ENCODE peak calls at places on chromosomes 12 and 14, in seven cellular contexts. A is HepG2, G is H1, P is SK-N-SH, Q is HCT116, E is K562, X is GM12878. O is an unnamed sample.

GRCh38 chr12:90940872-90941499 is 14.0 kb downstream of the CCER1 start:
- DNase-seq in A (peak; percentile 28), X (no peak), Q (peak; percentile 55), G (no peak), E (peak; percentile 11), P (peak; percentile 32), O (peak; percentile 15)

GRCh38 chr12:102730996-102731395 is 186.0 kb downstream of the PAH start:
- DNase-seq in X (no peak), Q (no peak), E (no peak), P (no peak), A (no peak), G (no peak), O (no peak)

GRCh38 chr14:75521415-75522199 is 662 bp upstream of the BATF start:
- DNase-seq in E (no peak), P (no peak), X (no peak), Q (no peak), A (peak; percentile 49), G (no peak), O (no peak)

GRCh38 chr14:84375235-84375634 is 1154.7 kb upstream of the FLRT2 start:
- DNase-seq in A (no peak), G (no peak), E (no peak), X (no peak), Q (no peak), P (no peak), O (no peak)

GRCh38 chr12:120229583-120230325 is 28.8 kb upstream of the RPLP0 start:
- DNase-seq in X (no peak), P (peak; percentile 79), A (no peak), Q (no peak), G (no peak), E (no peak), O (no peak)

GRCh38 chr14:96102071-96102856 is 63.1 kb downstream of the C14orf132 start:
- DNase-seq in E (no peak), X (no peak), Q (no peak), G (no peak), P (no peak), A (no peak), O (no peak)

GRCh38 chr14:73741386-73741875 is 27.2 kb upstream of the PNMA1 start:
- DNase-seq in P (peak; percentile 58), G (peak; percentile 47), A (peak; percentile 61), X (no peak), E (peak; percentile 91), Q (no peak), O (no peak)

GRCh38 chr14:58307597-58308316 is 9.4 kb downstream of the ARID4A start:
- DNase-seq in A (no peak), G (no peak), X (no peak), P (no peak), E (no peak), Q (no peak), O (no peak)

GRCh38 chr12:58938440-58938839 is 18.1 kb upstream of the LRIG3 start:
- DNase-seq in P (no peak), G (no peak), X (no peak), A (no peak), E (no peak), Q (no peak), O (no peak)

GRCh38 chr12:131894981-131895639 is 688 bp downstream of the ULK1 start:
- DNase-seq in A (no peak), E (peak; percentile 35), Q (no peak), P (peak; percentile 53), X (no peak), G (no peak), O (no peak)

GRCh38 chr14:39243831-39244230 is 10.1 kb downstream of the MIA2 start:
- DNase-seq in G (no peak), A (no peak), X (no peak), P (no peak), Q (no peak), E (no peak), O (no peak)

GRCh38 chr14:60090864-60091519 is 731 bp upstream of the PCNX4 start:
- DNase-seq in A (no peak), X (no peak), G (no peak), E (peak; percentile 56), Q (peak; percentile 37), P (peak; percentile 50), O (no peak)

GRCh38 chr14:29028973-29029582 is 262.5 kb downstream of the FOXG1 start:
- DNase-seq in P (no peak), E (no peak), X (no peak), A (peak; percentile 99), Q (no peak), G (peak; percentile 59), O (no peak)

GRCh38 chr12:110349521-110350151 is 53.9 kb downstream of the ANAPC7 start:
- DNase-seq in A (no peak), E (no peak), G (no peak), Q (no peak), X (no peak), P (no peak), O (no peak)

GRCh38 chr14:21191809-21192446 is 36.1 kb upstream of the OR5AU1 start:
- DNase-seq in E (peak; percentile 35), G (peak; percentile 82), X (no peak), P (peak; percentile 82), A (peak; percentile 77), Q (peak; percentile 35), O (no peak)

GRCh38 chr12:111451649-111452129 is 46.0 kb downstream of the SH2B3 start:
- DNase-seq in G (no peak), P (peak; percentile 62), E (no peak), Q (peak; percentile 24), X (no peak), A (peak; percentile 53), O (peak; percentile 35)

GRCh38 chr14:55689971-55690871 is 110.2 kb downstream of the KTN1 start:
- DNase-seq in X (no peak), Q (no peak), G (no peak), E (no peak), A (no peak), P (no peak), O (peak; percentile 12)

DNA sequence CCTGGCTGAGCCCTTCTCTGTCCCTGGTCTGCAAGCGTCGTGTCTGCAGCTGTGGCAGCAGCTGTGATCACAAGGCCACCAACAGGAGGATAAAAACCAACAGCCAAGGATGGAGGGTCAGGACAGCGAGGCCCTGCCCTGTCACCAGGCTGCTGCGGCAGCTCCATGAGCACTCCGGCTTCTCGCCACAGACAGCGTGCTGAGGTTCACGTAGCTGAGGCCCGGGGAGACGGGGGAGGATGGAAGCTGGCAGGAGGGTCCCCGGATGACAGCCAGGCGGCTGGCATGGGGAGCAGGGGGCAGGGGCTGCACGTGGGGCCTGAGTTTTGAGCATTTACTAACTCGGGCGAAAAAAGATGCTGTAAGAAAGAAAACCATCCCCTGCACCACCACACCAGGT is 5.4 kb downstream of the XRCC3 start:
- DNase-seq in E (no peak), A (no peak), G (no peak), X (no peak), P (no peak), Q (no peak), O (no peak)
- TF ChIP-seq POLR2AphosphoS5 in E (no peak), A (no peak), G (no peak), X (no peak), P (no peak), Q (peak; percentile 11), O (no peak)

DNA sequence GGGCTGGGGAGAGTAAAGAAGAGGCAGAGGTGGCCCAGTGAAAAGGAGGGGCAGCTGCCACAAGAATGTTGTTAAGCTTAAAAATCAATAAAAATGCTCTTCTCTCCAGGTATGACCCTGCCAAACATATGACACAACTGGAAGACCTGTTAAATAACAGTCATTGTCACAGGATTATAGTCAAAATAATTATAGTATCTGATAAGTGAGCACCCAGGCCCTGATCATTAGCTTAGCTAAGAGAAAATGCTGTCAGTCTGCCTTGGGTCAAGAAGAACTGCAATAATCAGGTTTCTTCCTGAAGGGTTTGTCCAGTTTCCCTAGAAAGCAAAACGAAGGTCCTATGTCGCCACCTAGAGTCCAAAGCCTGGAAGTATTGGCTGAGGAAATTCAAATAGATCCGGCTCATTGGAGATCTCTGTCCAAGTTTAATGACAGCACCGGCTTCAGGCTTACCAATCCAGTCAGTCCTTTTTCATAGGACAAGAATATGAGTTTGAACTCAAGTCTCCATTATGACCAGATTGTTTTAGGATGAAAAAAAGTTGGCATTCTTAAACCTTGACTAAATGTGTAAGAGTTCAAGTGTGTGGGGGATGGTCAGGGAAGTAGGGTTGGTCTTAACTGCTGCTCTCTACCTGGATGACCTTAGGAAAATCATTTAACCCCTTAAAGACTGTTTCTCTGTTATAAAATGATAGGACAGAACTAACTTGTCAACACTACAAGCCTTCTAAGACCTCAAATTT is 22.5 kb upstream of the NKX2-8 start:
- DNase-seq in E (peak; percentile 50), Q (peak; percentile 76), X (no peak), A (peak; percentile 93), P (peak; percentile 49), G (no peak), O (peak; percentile 55)
- TF ChIP-seq SIN3A in E (no peak), Q (no peak), X (no peak), A (no peak), P (no peak), G (no peak), O (no peak)

DNA sequence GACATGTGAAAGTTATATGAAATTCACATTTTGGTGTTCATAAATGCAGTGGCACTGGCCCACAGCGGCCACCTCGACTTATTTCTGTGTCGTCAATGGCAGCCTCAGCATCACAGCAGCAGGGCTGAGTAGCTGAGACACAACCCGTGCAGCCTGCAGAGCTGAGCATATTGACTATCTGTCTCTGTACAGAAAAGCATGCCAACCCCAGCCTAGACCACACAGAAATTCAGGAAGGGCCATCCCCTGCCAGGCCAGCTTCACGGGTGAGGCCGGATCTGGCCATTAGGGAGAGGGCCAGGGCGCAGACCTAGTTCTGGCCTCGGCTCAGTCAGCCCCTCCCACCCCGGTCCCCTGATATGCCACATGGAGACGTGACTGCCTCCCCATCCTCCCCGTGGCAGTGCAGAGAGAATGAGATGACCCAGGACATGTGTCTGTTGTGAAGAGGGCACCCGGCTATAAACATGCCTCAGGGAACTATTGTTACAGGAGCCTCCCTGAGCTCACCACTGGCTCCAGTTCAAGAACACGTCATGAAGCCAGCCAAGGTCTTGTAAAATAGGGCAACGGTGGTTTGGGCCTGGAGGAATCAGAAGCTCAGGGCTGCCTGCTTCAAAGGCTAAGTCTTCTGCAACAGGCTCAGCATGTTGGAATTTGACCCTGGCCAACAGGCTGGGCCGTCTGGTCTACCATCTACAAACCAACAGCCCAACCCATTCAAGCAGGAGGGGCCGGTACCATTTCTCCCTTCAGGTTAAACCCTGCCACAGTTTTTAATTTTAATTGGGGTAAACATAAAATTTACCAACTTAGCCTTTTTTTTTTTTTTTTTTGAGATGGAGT is 25.5 kb downstream of the SCARB1 start:
- DNase-seq in Q (peak; percentile 94), X (no peak), P (peak; percentile 96), G (no peak), A (peak; percentile 98), E (no peak), O (peak; percentile 41)
- TF ChIP-seq POLR2AphosphoS5 in Q (peak; percentile 70), X (no peak), P (peak; percentile 49), G (no peak), A (peak; percentile 35), E (no peak), O (peak; percentile 78)

GRCh38 chr12:12893438-12893837 is 2.1 kb downstream of the GPRC5A start:
- DNase-seq in Q (no peak), E (no peak), X (no peak), A (no peak), G (no peak), P (no peak), O (no peak)

GRCh38 chr12:12897286-12897685 is 5.9 kb downstream of the GPRC5A start:
- DNase-seq in X (no peak), A (no peak), G (no peak), E (no peak), P (no peak), Q (no peak), O (no peak)

GRCh38 chr12:12898136-12898712 is 6.9 kb downstream of the GPRC5A start:
- DNase-seq in G (no peak), A (no peak), E (no peak), Q (no peak), X (no peak), P (no peak), O (no peak)

GRCh38 chr12:12898911-12899511 is 7.6 kb downstream of the GPRC5A start:
- DNase-seq in Q (no peak), A (no peak), E (no peak), G (no peak), P (no peak), X (no peak), O (no peak)

GRCh38 chr12:12896261-12896660 is 4.9 kb downstream of the GPRC5A start:
- DNase-seq in Q (no peak), P (no peak), X (no peak), A (no peak), E (no peak), G (no peak), O (no peak)
- TF ChIP-seq SIN3A in Q (no peak), P (no peak), X (no peak), A (no peak), E (no peak), G (no peak), O (no peak)

O was measured in Panc1.